ENCODE peak calls at places on chromosomes 4 and X, in four cellular contexts. L is thyroid gland, B is heart left ventricle, K is PC-3. E is an unnamed sample.

GRCh38 chrX:131633285-131633917 is 89.5 kb downstream of the OR13H1 start:
- DNase-seq in K (peak), B (peak), L (peak), E (no peak)

GRCh38 chrX:38878674-38879375 is 77.6 kb downstream of the MID1IP1 start:
- DNase-seq in L (no peak), K (no peak), B (no peak), E (no peak)

GRCh38 chr4:64617813-64618212 is 208.6 kb upstream of the TECRL start:
- DNase-seq in B (no peak), L (no peak), K (peak), E (no peak)

GRCh38 chr4:14176613-14177012 is 549.1 kb upstream of the BOD1L1 start:
- DNase-seq in K (no peak), L (no peak), B (no peak), E (no peak)

GRCh38 chrX:147476008-147476407 is 435.7 kb upstream of the FMR1 start:
- DNase-seq in L (no peak), K (peak), B (no peak), E (no peak)

GRCh38 chr4:1168291-1169031 is 3.9 kb downstream of the SPON2 start:
- DNase-seq in B (no peak), K (no peak), L (no peak), E (no peak)

GRCh38 chrX:40947276-40947675 is 138.0 kb upstream of the USP9X start:
- DNase-seq in K (no peak), B (no peak), L (no peak), E (no peak)

GRCh38 chrX:21972721-21973120 is 32.2 kb downstream of the SMS start:
- DNase-seq in L (no peak), K (peak), B (no peak), E (no peak)

GRCh38 chr4:86818845-86819244 is 30.3 kb downstream of the SLC10A6 start:
- DNase-seq in K (no peak), L (no peak), B (no peak), E (no peak)

GRCh38 chr4:129138762-129139496 is 43.0 kb downstream of the C4orf33 start:
- DNase-seq in B (no peak), K (peak), L (no peak), E (no peak)

GRCh38 chr4:164935363-164935762 is 42.1 kb downstream of the TRIM61 start:
- DNase-seq in B (no peak), L (no peak), K (peak), E (no peak)

GRCh38 chr4:1375761-1376322 is 28.8 kb downstream of the UVSSA start:
- DNase-seq in B (no peak), L (no peak), K (no peak), E (no peak)

GRCh38 chrX:98956014-98956413 is 1454.1 kb downstream of the PCDH19 start:
- DNase-seq in L (no peak), B (no peak), K (no peak), E (no peak)

GRCh38 chr4:105306158-105306781 is 159.6 kb downstream of the TET2 start:
- DNase-seq in B (no peak), L (no peak), K (peak), E (peak)

GRCh38 chr4:101191302-101192098 is 155.8 kb downstream of the PPP3CA start:
- DNase-seq in B (peak), L (peak), K (no peak), E (peak)

GRCh38 chr4:98625399-98625798 is 33.0 kb downstream of the TSPAN5 start:
- DNase-seq in B (no peak), L (no peak), K (peak), E (no peak)

GRCh38 chr4:13182136-13182535 is 302.0 kb downstream of the RAB28 start:
- DNase-seq in L (no peak), K (no peak), B (no peak), E (no peak)

GRCh38 chr4:74539043-74539790 is 94.3 kb downstream of the AREG start:
- DNase-seq in L (no peak), B (no peak), K (peak), E (no peak)

GRCh38 chrX:25343060-25343459 is 327.3 kb upstream of the ARX start:
- DNase-seq in K (no peak), B (no peak), L (no peak), E (no peak)
- TF ChIP-seq CTCF in K (no peak), B (no peak), L (no peak), E (no peak)

GRCh38 chr4:54368861-54369260 is 139.8 kb downstream of the PDGFRA start:
- DNase-seq in B (no peak), L (no peak), K (no peak), E (no peak)
- H3K27ac ChIP-seq in B (no peak), L (no peak), K (no peak), E (no peak)

GRCh38 chr4:8283631-8284121 is 14.1 kb downstream of the HTRA3 start:
- DNase-seq in L (no peak), B (no peak), K (no peak), E (no peak)
- TF ChIP-seq CTCF in L (no peak), B (no peak), K (no peak), E (no peak)

DNA sequence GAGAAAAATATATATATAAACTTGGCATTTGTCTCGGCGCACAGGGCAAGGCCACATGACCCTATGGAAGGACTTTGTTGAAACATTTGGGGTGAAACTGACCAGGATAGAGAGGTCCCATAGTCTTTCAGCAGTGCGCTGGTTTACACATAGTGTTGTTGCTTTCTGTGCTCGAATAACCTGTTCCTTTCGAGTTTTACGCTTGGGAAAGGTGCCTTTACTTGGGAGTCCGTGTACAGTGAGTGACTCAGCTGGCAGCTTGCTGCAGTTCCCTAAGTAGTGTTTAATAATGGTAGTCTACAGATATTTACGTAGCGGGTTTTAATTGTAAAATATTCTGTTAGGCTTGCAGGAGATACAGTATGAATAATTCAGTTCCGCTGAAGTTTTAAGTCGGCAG is 578 bp downstream of the APOOL start:
- DNase-seq in L (no peak), K (peak), B (no peak), E (no peak)
- H3K27ac ChIP-seq in L (no peak), K (peak), B (peak), E (peak)

DNA sequence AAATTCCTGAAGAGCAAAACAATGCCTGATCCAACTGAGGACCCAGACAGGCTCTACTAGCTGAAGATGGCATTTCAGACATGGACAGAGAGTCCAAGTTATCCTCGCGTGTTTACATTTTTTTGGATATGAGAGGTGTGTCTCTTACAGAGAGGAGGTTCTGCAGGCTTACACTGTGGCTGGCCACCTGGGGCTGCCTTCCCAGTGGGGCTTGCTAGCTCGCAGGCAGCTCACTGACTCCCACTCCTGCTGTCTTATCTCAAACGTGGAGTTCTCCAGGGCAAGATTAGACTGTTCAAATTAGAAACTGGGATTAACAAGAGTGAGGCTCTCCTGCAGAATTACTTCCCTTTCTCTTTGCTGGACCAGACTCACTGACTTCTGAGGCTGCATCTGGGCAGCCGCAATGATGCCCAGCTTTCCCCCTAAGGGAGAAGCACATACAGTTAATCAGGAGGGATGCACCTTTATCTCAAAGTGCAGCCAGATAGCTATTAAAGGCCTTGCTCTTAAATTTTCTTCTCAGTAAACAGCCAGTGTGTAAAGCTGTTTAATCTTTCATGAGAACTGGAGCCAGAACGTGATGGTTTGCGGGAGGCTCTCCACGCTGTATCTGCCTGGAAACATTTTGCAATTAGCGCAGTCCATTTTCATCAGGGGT is 123.0 kb downstream of the ENPP6 start:
- DNase-seq in B (no peak), L (no peak), K (no peak), E (no peak)
- TF ChIP-seq CTCF in B (no peak), L (no peak), K (no peak), E (no peak)

DNA sequence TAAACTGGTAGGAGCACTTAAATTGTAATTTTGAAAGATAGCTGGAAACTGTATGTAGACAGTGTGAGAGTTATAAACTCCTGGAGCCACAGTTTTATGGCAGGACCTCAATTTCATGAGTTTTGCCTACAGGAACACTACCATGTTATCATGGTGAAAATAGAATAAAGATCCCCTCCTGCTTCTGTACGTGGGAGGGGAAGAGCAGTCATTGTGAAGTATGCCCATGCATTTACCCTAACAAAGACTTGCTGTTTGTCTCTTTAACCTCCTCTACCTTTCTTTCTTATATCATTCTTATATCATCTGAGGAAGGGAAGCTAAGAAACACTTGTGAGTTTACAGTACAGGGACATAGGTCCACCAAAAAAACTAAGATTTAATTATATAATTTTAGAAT is 327.0 kb downstream of the PCDH10 start:
- DNase-seq in L (no peak), K (no peak), B (no peak), E (no peak)
- H3K27ac ChIP-seq in L (no peak), K (no peak), B (no peak), E (no peak)

DNA sequence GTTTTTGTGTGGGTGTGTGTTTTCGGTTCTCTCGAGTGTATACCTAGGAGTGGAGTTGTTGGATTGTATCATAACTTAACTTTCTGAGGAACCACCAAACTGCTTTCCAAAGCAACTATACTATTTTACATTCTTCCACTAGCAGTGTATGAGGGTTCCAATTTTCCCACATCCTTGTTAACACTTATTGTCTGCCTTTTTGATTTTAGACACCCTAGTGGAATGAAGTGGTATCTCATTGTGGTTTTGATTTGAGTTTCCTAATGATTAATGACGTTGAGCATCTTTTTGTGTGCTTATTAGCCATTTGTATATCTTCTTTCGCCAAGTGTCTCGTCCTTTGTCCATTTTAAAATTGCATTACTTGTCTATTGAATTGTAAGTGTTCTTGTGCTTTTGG is 118.6 kb downstream of the REPS2 start:
- DNase-seq in L (no peak), K (no peak), B (no peak), E (no peak)
- TF ChIP-seq CTCF in L (no peak), K (no peak), B (no peak), E (no peak)